ENCODE peak calls at places on chromosomes 11 and 22, in ten cellular contexts. O is osteoblast, Q is WTC11, A is GM12865, H is brain microvascular endothelial cell, N is WERI-Rb-1, W is astrocyte of the spinal cord, G is type B pancreatic cell, C is pancreas, S is H9. P is an unnamed sample.

GRCh38 chr11:45457649-45458048 is 171.5 kb upstream of the SYT13 start:
- DNase-seq in O (peak), Q (no peak), A (no peak), H (peak), N (no peak), W (peak), G (no peak), C (no peak), S (no peak), P (no peak)

GRCh38 chr11:9772218-9772617 is 108.3 kb downstream of the SWAP70 start:
- DNase-seq in O (no peak), Q (no peak), A (no peak), H (no peak), N (peak), W (no peak), G (no peak), C (no peak), S (no peak), P (no peak)

GRCh38 chr11:117313103-117313502 is 3.0 kb downstream of the BACE1 start:
- DNase-seq in O (no peak), Q (no peak), A (no peak), H (no peak), N (no peak), W (no peak), G (no peak), C (no peak), S (no peak), P (no peak)

GRCh38 chr11:30045144-30045543 is 28.3 kb upstream of the KCNA4 start:
- DNase-seq in O (no peak), Q (no peak), A (no peak), H (no peak), N (no peak), W (no peak), G (no peak), C (no peak), S (no peak), P (no peak)

GRCh38 chr11:118212781-118213565 is 11.8 kb downstream of the JAML start:
- DNase-seq in O (no peak), Q (no peak), A (no peak), H (no peak), N (no peak), W (no peak), G (no peak), C (no peak), S (no peak), P (no peak)

GRCh38 chr22:40176921-40177737 is 596 bp upstream of the TNRC6B start:
- DNase-seq in O (peak), Q (peak), A (peak), H (peak), N (peak), W (peak), G (no peak), C (peak), S (peak), P (no peak)

GRCh38 chr11:17991799-17992433 is 20.9 kb downstream of the SERGEF start:
- DNase-seq in O (no peak), Q (peak), A (peak), H (no peak), N (peak), W (peak), G (no peak), C (peak), S (no peak), P (no peak)

GRCh38 chr11:2789791-2790580 is 90.2 kb upstream of the KCNQ1OT1 start:
- DNase-seq in O (peak), Q (peak), A (no peak), H (no peak), N (no peak), W (no peak), G (peak), C (no peak), S (no peak), P (peak)

GRCh38 chr11:12813371-12814225 is 139.4 kb downstream of the TEAD1 start:
- DNase-seq in O (no peak), Q (no peak), A (no peak), H (peak), N (no peak), W (no peak), G (no peak), C (no peak), S (no peak), P (no peak)

GRCh38 chr11:36073411-36074203 is 129.7 kb downstream of the LDLRAD3 start:
- DNase-seq in O (peak), Q (no peak), A (peak), H (peak), N (peak), W (peak), G (no peak), C (peak), S (no peak), P (no peak)

GRCh38 chr11:36070215-36070976 is 126.5 kb downstream of the LDLRAD3 start:
- DNase-seq in O (no peak), Q (peak), A (no peak), H (no peak), N (no peak), W (no peak), G (no peak), C (no peak), S (peak), P (no peak)

GRCh38 chr11:36071917-36072500 is 128.1 kb downstream of the LDLRAD3 start:
- DNase-seq in O (no peak), Q (no peak), A (no peak), H (no peak), N (no peak), W (no peak), G (no peak), C (no peak), S (no peak), P (no peak)

GRCh38 chr11:36066891-36067290 is 123.0 kb downstream of the LDLRAD3 start:
- DNase-seq in O (no peak), Q (no peak), A (no peak), H (no peak), N (no peak), W (no peak), G (no peak), C (no peak), S (no peak), P (no peak)

DNA sequence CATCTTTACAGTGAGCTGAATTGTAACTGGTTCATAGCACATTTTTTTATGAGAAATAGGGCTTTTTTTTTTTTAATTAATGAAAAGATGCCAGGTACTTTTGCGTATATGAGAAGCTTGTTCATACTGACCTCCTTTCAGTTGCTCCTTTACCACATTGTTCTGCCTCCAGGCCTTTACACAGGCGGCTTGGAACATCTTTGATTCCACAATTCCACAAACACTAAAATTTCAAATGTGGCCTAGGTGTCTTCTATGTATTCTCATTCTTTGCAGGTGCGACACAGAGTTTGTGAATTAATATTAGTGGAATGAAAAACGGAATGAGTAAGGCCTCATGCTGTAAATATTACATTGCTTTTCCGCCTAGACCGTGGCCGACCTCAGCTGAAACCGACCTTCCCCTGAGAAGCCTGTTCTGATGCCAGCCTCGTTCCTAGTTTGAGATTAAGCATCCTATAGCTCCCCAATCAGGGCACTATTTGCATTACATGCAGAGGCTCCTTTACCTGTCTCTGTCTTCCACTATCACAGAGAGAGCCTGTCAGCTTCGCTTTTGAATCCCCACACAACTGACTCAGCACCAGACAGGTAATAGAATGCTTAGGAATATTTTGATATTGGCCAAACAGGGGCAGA is 125.8 kb downstream of the LDLRAD3 start:
- DNase-seq in O (no peak), Q (peak), A (peak), H (no peak), N (peak), W (no peak), G (no peak), C (no peak), S (peak), P (no peak)
- TF ChIP-seq CTCF in O (no peak), Q (no peak), A (peak), H (peak), N (peak), W (no peak), G (peak), C (no peak), S (peak), P (peak)

DNA sequence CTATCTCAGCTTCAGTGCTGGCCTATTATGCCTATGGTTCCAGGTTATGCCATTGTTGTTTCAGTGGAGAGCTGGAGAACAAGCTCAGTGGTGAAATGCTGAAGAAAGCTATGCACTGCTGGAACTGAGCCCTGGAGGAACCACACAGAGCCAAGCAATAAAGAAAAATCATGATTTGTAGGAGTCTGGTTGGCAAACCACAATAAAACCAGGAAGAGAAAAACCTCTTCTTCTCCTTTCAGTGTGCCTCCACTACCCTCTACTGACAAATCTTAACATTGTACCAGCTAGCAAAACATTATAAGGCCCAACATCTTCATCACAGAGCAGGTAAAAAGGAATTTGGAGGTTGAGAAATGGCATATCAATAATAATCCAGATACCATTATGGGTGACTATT is 5.3 kb downstream of the OR51F2 start:
- DNase-seq in O (no peak), Q (no peak), A (no peak), H (peak), N (no peak), W (peak), G (no peak), C (no peak), S (no peak), P (no peak)
- TF ChIP-seq CTCF in O (peak), Q (peak), A (peak), H (peak), N (no peak), W (peak), G (peak), C (no peak), S (peak), P (peak)

GRCh38 chr22:45867118-45867905 is 109.7 kb downstream of the WNT7B start:
- DNase-seq in O (peak), Q (peak), A (no peak), H (no peak), N (no peak), W (no peak), G (peak), C (no peak), S (peak), P (peak)
- TF ChIP-seq CTCF in O (peak), Q (no peak), A (no peak), H (no peak), N (peak), W (peak), G (peak), C (peak), S (peak), P (peak)

GRCh38 chr11:74397531-74398243 is 546 bp downstream of the PGM2L1 start:
- DNase-seq in O (peak), Q (peak), A (peak), H (peak), N (peak), W (peak), G (no peak), C (peak), S (peak), P (no peak)
- TF ChIP-seq CTCF in O (no peak), Q (no peak), A (no peak), H (peak), N (peak), W (peak), G (peak), C (no peak), S (peak), P (peak)

DNA sequence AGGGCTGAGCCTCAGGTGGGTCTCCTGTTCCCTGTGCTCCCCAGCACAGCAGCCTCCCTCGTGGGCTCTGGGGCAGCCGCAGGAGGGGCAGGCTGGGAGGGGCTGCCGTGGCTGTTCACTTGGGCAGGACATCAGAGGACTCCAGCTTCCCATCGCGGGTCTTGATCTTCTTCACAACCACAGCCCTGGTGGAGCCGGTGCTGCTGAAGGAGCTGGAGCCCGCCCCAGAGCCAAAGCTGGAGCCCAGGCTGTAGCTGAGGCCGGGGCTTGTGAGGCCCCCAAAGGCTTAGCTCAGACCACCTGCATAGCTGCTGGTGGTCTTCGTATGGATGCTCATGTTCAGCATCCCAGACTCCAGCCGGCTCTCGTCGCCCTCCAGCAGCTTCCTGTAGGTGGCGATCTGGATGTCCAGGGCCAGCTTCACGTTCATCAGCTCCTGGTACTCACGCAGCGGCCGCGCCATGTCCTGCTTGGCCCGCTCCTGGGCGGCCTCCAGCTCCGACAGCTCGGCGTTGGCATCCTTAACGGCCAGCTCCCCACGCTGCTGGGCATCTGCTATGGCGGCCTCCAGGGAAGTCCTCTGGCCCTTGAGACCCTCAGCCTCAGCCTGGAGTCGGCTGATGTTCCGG is 126.1 kb downstream of the NECTIN1 start:
- DNase-seq in O (no peak), Q (peak), A (no peak), H (no peak), N (no peak), W (no peak), G (no peak), C (no peak), S (peak), P (no peak)
- TF ChIP-seq CTCF in O (no peak), Q (no peak), A (no peak), H (peak), N (peak), W (peak), G (peak), C (no peak), S (peak), P (peak)

GRCh38 chr11:74321487-74322188 is 10.2 kb upstream of the P4HA3 start:
- DNase-seq in O (no peak), Q (peak), A (peak), H (peak), N (peak), W (peak), G (no peak), C (no peak), S (no peak), P (no peak)
- TF ChIP-seq CTCF in O (peak), Q (peak), A (peak), H (peak), N (peak), W (peak), G (peak), C (peak), S (peak), P (peak)

GRCh38 chr22:19477321-19478085 is 1.5 kb downstream of the UFD1 start:
- DNase-seq in O (no peak), Q (no peak), A (peak), H (no peak), N (no peak), W (peak), G (no peak), C (no peak), S (no peak), P (no peak)
- TF ChIP-seq CTCF in O (peak), Q (no peak), A (no peak), H (no peak), N (no peak), W (peak), G (no peak), C (no peak), S (no peak), P (peak)

DNA sequence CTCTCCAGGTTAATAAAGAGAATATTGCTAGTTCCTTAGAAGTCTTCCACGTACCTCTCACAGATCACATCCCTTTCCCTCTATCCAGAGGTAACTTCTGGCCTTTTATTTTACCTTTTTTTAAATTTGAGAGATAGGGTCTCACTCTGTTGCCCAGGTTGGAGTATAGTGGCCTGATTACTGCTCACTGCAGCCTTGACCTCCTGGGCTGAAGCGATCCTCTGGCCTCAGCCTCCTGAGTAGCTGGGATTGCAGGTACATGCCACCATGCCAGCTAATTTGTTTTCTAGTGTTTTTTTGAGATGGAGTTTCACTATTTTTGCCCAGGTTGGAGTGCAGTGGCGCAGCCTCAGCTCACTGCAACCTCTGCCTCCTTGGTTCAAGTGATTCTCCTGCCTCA is 24.4 kb downstream of the YAP1 start:
- DNase-seq in O (no peak), Q (no peak), A (no peak), H (no peak), N (no peak), W (no peak), G (no peak), C (no peak), S (no peak), P (no peak)
- TF ChIP-seq CTCF in O (no peak), Q (no peak), A (no peak), H (no peak), N (no peak), W (no peak), G (no peak), C (no peak), S (no peak), P (no peak)

DNA sequence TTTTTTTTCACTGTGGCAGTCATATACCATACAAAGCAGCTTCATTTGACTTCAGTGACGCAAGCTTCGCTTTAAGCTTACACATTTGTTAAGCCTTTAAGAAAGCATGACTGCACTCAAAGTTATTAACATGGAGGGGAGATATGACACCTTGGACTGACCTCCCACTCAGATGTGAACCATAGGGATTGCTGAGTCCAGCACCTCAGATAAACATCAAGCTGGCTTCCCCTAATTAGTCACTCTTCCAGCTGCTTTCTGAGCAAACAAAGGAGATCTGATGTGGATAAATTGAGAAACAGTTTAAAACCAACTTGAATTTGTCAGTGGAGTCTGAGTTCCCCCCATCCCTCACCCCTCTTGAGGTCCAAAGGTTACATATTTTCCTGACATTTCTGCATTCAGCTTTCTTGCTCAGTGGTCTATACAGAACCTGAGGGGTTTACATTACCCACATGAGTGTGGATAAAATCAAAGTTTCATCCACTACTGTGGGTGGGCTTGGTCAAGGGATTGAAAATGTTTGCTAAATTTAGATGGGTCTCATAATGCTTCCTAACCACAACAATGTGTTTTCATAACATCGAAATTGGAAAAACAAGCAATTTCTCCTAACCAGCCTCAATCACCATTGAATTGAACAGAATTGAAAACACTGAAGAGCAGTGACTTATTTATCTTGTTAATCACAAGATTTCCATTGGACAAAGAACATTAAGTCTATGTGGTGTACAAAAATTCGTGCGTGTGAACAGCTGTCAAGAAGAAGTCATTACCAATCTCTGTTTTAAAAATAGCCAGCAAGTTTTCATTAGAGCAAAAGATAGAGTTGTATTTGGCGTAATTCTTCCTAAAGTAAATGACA is 292.3 kb downstream of the METTL15 start:
- DNase-seq in O (no peak), Q (no peak), A (no peak), H (peak), N (no peak), W (peak), G (no peak), C (no peak), S (no peak), P (no peak)
- TF ChIP-seq CTCF in O (no peak), Q (no peak), A (no peak), H (no peak), N (no peak), W (no peak), G (no peak), C (no peak), S (no peak), P (no peak)

DNA sequence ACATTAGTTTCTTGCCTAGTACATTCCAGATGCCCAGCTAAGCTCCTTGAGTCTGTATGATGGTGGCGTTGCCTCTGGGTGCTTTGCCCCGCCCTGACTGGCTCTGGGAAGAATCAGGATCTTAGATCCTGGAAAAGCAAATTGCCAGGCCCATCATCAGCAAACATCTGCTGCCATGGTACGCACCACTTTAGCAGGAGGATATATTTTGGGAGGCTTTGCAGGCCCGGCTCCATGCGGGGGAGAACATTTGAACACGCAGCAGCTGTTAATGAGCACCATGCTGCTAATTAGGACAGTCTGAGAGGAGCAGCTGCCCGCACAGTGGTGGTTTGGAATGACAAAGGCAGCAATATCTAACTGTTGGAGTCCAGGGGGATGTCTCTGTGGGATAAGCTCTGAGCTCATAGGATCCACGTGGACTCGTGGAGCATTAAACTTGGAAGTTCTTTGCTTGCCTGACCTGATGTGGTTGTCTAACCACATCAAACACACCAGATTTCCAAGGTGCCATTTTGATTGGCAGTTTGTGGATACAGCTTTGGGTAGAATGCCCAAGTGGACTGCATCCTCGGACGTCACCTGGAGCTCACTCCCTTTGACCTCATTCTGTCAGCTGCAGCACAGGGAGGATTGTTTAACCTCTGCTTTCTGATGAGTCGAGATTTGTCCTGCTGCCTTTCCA is 217.0 kb upstream of the ZBED5 start:
- DNase-seq in O (no peak), Q (no peak), A (no peak), H (no peak), N (no peak), W (no peak), G (no peak), C (no peak), S (no peak), P (no peak)
- TF ChIP-seq CTCF in O (no peak), Q (no peak), A (no peak), H (no peak), N (no peak), W (no peak), G (no peak), C (no peak), S (no peak), P (no peak)